ENCODE peak calls at places on chromosomes 16 and 17, in six cellular contexts. H is cardiac muscle cell, Y is GM23338, N is A549, I is H1, R is omental fat pad. O is an unnamed sample.

GRCh38 chr16:76583466-76583865 is 306.3 kb downstream of the CNTNAP4 start:
- DNase-seq in I (no peak), H (peak), R (no peak), Y (no peak), N (no peak), O (no peak)

GRCh38 chr17:29150191-29150590 is 30.0 kb downstream of the MYO18A start:
- DNase-seq in H (no peak), Y (no peak), R (no peak), I (no peak), N (no peak), O (no peak)

GRCh38 chr16:1046271-1046955 is 26.1 kb upstream of the SSTR5 start:
- DNase-seq in H (no peak), I (no peak), Y (no peak), N (no peak), R (no peak), O (no peak)

GRCh38 chr17:285751-286422 is 66.7 kb downstream of the RPH3AL start:
- DNase-seq in Y (peak), H (no peak), N (no peak), R (no peak), I (no peak), O (peak)

GRCh38 chr17:43515641-43516040 is 30.5 kb downstream of the ETV4 start:
- DNase-seq in H (peak), R (no peak), Y (no peak), I (no peak), N (no peak), O (no peak)

GRCh38 chr17:76922084-76922483 is 53.9 kb downstream of the MGAT5B start:
- DNase-seq in Y (no peak), N (no peak), R (no peak), H (no peak), I (no peak), O (peak)

GRCh38 chr17:60327122-60327869 is 64.6 kb downstream of the USP32 start:
- DNase-seq in Y (peak), I (no peak), H (no peak), N (no peak), R (no peak), O (no peak)

GRCh38 chr16:55151901-55152300 is 172.1 kb upstream of the IRX6 start:
- DNase-seq in Y (no peak), N (no peak), I (no peak), H (no peak), R (no peak), O (no peak)

GRCh38 chr17:40097931-40098845 is 2.2 kb downstream of the NR1D1 start:
- DNase-seq in I (no peak), Y (no peak), R (no peak), H (peak), N (no peak), O (peak)

GRCh38 chr16:24045641-24046040 is 209.9 kb downstream of the PRKCB start:
- DNase-seq in N (peak), I (peak), H (no peak), Y (peak), R (no peak), O (no peak)

GRCh38 chr17:27384261-27384701 is 72.0 kb upstream of the KSR1 start:
- DNase-seq in R (no peak), H (peak), Y (no peak), N (peak), I (no peak), O (peak)

GRCh38 chr17:56114469-56114868 is 38.8 kb upstream of the ANKFN1 start:
- DNase-seq in I (no peak), N (no peak), R (no peak), H (no peak), Y (no peak), O (no peak)

GRCh38 chr16:70529051-70529777 is 5.6 kb downstream of the SF3B3 start:
- DNase-seq in I (no peak), H (peak), Y (peak), N (peak), R (no peak), O (peak)

GRCh38 chr16:73023752-73024570 is 24.0 kb downstream of the ZFHX3 start:
- DNase-seq in R (no peak), I (no peak), H (no peak), N (no peak), Y (no peak), O (no peak)

GRCh38 chr16:3457434-3458252 is 14.2 kb downstream of the NAA60 start:
- DNase-seq in Y (peak), I (peak), R (peak), H (peak), N (peak), O (peak)

GRCh38 chr17:7435676-7436555 is 681 bp downstream of the TMEM102 start:
- DNase-seq in N (peak), I (no peak), R (no peak), Y (peak), H (peak), O (peak)

GRCh38 chr16:65070831-65071230 is 51.0 kb downstream of the CDH11 start:
- DNase-seq in N (peak), Y (peak), H (peak), R (no peak), I (peak), O (peak)

GRCh38 chr17:40633871-40634270 is 13.7 kb downstream of the SMARCE1 start:
- DNase-seq in R (no peak), H (no peak), Y (no peak), I (no peak), N (no peak), O (no peak)

DNA sequence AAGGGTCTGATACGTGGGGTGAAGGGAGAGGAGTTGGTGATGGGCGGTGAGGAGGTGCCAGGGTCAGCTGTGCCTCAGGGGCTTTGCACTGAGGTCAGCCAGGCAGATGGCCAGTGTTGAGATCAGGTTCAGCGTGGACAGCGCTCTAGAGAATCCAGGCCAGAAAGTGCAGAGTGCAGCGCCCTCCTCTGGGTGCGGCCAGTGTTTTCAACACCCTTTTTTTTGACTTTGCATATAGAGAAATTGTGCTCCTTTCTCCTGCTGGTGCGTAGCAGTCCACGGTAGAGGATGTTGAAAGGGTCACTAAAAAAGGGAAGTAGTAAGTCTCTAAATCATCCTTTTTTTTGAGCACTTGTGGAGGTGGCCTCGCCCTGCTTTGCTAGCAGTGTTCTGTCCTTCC is 53.9 kb downstream of the BANP start:
- DNase-seq in N (no peak), Y (peak), I (no peak), H (no peak), R (no peak), O (no peak)
- TF ChIP-seq CTCF in N (peak), Y (peak), I (peak), H (no peak), R (no peak), O (peak)

GRCh38 chr17:47694018-47694817 is at the start of gene TBKBP1:
- DNase-seq in N (peak), Y (peak), I (peak), R (no peak), H (peak), O (peak)
- TF ChIP-seq CTCF in N (no peak), Y (no peak), I (no peak), R (no peak), H (no peak), O (no peak)

GRCh38 chr17:19513897-19514488 is 19.7 kb upstream of the SLC47A1 start:
- DNase-seq in N (peak), Y (peak), I (no peak), R (peak), H (peak), O (peak)
- TF ChIP-seq CTCF in N (peak), Y (peak), I (peak), R (peak), H (peak), O (peak)

GRCh38 chr16:88697116-88697830 is 8.9 kb downstream of the RNF166 start:
- DNase-seq in I (no peak), R (no peak), H (no peak), Y (no peak), N (no peak), O (no peak)

GRCh38 chr16:88696441-88696840 is 9.8 kb downstream of the RNF166 start:
- DNase-seq in I (no peak), H (no peak), R (no peak), N (no peak), Y (no peak), O (no peak)

GRCh38 chr16:88698694-88699045 is 7.5 kb downstream of the RNF166 start:
- DNase-seq in R (no peak), I (no peak), H (no peak), N (no peak), Y (no peak), O (no peak)

GRCh38 chr16:88699180-88699579 is 7.0 kb downstream of the RNF166 start:
- DNase-seq in N (no peak), H (no peak), Y (no peak), R (no peak), I (no peak), O (no peak)

GRCh38 chr16:88697831-88698693 is 8.1 kb downstream of the RNF166 start:
- DNase-seq in H (no peak), R (no peak), N (no peak), Y (peak), I (no peak), O (peak)
- TF ChIP-seq CTCF in H (peak), R (no peak), N (peak), Y (peak), I (peak), O (peak)

GRCh38 chr17:30200086-30200485 is 35.4 kb downstream of the SLC6A4 start:
- DNase-seq in N (no peak), R (no peak), Y (no peak), I (no peak), H (no peak), O (no peak)

GRCh38 chr17:30208214-30208613 is 27.3 kb downstream of the SLC6A4 start:
- DNase-seq in H (no peak), R (no peak), I (no peak), N (no peak), Y (no peak), O (no peak)

GRCh38 chr17:30199600-30199999 is 35.9 kb downstream of the SLC6A4 start:
- DNase-seq in R (no peak), Y (no peak), I (no peak), H (no peak), N (no peak), O (no peak)

GRCh38 chr17:30207655-30208054 is 27.8 kb downstream of the SLC6A4 start:
- DNase-seq in H (no peak), Y (no peak), R (no peak), I (no peak), N (no peak), O (no peak)

GRCh38 chr17:30203471-30203981 is 32.0 kb downstream of the SLC6A4 start:
- DNase-seq in I (peak), Y (peak), R (no peak), N (no peak), H (no peak), O (no peak)
- TF ChIP-seq CTCF in I (peak), Y (peak), R (no peak), N (no peak), H (no peak), O (no peak)

GRCh38 chr16:4778050-4778392 is 10.1 kb downstream of the SEPTIN12 start:
- DNase-seq in R (no peak), I (no peak), H (no peak), Y (no peak), N (no peak), O (peak)

GRCh38 chr16:4780235-4780634 is 7.9 kb downstream of the SEPTIN12 start:
- DNase-seq in R (no peak), Y (no peak), N (no peak), H (no peak), I (no peak), O (peak)

GRCh38 chr16:4776141-4776705 is 9.3 kb upstream of the ZNF500 start:
- DNase-seq in I (no peak), H (no peak), Y (no peak), R (no peak), N (no peak), O (peak)

GRCh38 chr16:4775005-4775404 is 8.0 kb upstream of the ZNF500 start:
- DNase-seq in R (no peak), H (no peak), Y (no peak), I (no peak), N (no peak), O (peak)

GRCh38 chr16:4777339-4778049 is 10.5 kb upstream of the ZNF500 start:
- DNase-seq in R (no peak), I (no peak), H (no peak), Y (no peak), N (no peak), O (peak)
- TF ChIP-seq CTCF in R (no peak), I (no peak), H (no peak), Y (no peak), N (no peak), O (no peak)

GRCh38 chr16:56331915-56332314 is 93.4 kb downstream of the AMFR start:
- DNase-seq in I (no peak), H (no peak), N (no peak), R (no peak), Y (no peak), O (no peak)

GRCh38 chr16:56332464-56333079 is 92.8 kb downstream of the AMFR start:
- DNase-seq in N (peak), R (no peak), I (no peak), H (peak), Y (peak), O (peak)

GRCh38 chr16:56329887-56330286 is 95.5 kb downstream of the AMFR start:
- DNase-seq in N (no peak), R (no peak), I (no peak), Y (no peak), H (no peak), O (no peak)

GRCh38 chr16:56330476-56330875 is 94.9 kb downstream of the AMFR start:
- DNase-seq in N (no peak), H (no peak), R (no peak), Y (no peak), I (no peak), O (no peak)

DNA sequence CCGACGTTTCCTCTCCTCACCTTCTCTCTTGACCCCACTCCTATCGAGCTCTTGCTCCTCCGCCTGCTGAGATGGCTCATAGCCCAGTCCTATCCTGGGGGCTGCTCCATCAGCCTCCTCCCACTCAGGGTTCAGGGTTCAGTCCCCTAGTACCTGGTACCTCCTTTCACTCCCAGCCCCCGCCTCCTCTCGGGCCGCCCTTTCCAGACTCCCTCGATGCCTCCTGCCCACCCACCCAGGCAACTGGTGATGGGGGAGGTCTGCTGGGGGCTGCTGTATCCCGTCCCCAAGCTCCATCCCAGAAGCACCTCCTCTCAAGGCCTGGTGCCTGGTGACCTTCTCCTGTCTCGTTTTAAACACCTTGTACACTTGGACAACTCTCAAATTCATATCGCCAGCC is 93.9 kb downstream of the AMFR start:
- DNase-seq in I (no peak), R (no peak), H (no peak), N (no peak), Y (no peak), O (no peak)
- TF ChIP-seq CTCF in I (no peak), R (no peak), H (no peak), N (no peak), Y (no peak), O (no peak)

GRCh38 chr17:4583796-4584124 is 569 bp upstream of the SMTNL2 start:
- DNase-seq in Y (peak), H (peak), R (no peak), N (peak), I (no peak), O (peak)
- TF ChIP-seq CTCF in Y (peak), H (peak), R (no peak), N (no peak), I (peak), O (peak)

DNA sequence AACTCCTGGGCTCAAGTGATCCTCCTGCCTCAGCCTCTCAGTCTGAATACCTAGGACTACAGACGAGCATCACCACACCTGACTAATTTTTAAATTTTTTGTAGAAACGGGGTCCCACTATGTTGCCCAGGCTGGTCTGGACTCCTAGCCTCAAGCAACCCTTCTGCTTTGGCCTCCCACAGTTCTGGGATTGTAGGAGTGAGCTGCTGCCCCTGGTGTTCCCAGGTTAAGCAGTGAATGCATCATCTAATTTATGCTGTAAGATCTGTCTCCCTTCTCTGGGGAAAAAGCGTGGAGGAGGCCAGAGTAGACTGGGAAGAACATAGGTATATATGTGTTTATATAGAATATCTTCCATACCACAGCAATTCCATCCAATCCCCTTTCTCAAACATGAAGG is 6.6 kb upstream of the N4BP1 start:
- DNase-seq in N (no peak), Y (no peak), I (no peak), H (no peak), R (no peak), O (no peak)
- TF ChIP-seq CTCF in N (no peak), Y (no peak), I (no peak), H (no peak), R (no peak), O (no peak)

GRCh38 chr17:63679214-63679613 is 20.7 kb downstream of the LIMD2 start:
- DNase-seq in I (no peak), H (no peak), R (no peak), N (no peak), Y (peak), O (peak)
- TF ChIP-seq CTCF in I (peak), H (no peak), R (no peak), N (no peak), Y (peak), O (no peak)

O was measured in osteoblast.